ENCODE peak calls at places on chromosome 20, in ten cellular contexts. A is HCT116, I is progenitor cell of endocrine pancreas, F is heart left ventricle, K is kidney epithelial cell, B is stomach, G is endothelial cell, Y is lower lobe of right lung, E is PC-3, T is OCI-LY7. U is an unnamed sample.

GRCh38 chr20:41408986-41409385 is 42.4 kb upstream of the EMILIN3 start:
- DNase-seq in A (no peak), I (no peak), F (peak), K (no peak), B (no peak), G (no peak), Y (no peak), E (no peak), T (no peak), U (no peak)

GRCh38 chr20:51116765-51117686 is 94.1 kb upstream of the KCNG1 start:
- DNase-seq in A (no peak), I (no peak), F (no peak), K (no peak), B (no peak), G (no peak), Y (no peak), E (peak), T (no peak), U (no peak)

GRCh38 chr20:46040902-46041535 is 12.0 kb downstream of the SLC12A5 start:
- DNase-seq in A (no peak), I (peak), F (no peak), K (no peak), B (peak), G (peak), Y (no peak), E (peak), T (peak), U (peak)

GRCh38 chr20:49916146-49917002 is 1.0 kb upstream of the SPATA2 start:
- DNase-seq in A (no peak), I (no peak), F (no peak), K (peak), B (peak), G (no peak), Y (no peak), E (peak), T (peak), U (no peak)

GRCh38 chr20:57479196-57479595 is 45.7 kb downstream of the CTCFL start:
- DNase-seq in A (no peak), I (no peak), F (no peak), K (no peak), B (no peak), G (no peak), Y (no peak), E (no peak), T (no peak), U (no peak)

GRCh38 chr20:46123482-46124245 is 5.5 kb downstream of the CD40 start:
- DNase-seq in A (no peak), I (no peak), F (no peak), K (no peak), B (no peak), G (no peak), Y (no peak), E (no peak), T (no peak), U (no peak)

GRCh38 chr20:39865446-39865845 is 823.6 kb downstream of the MAFB start:
- DNase-seq in A (no peak), I (no peak), F (no peak), K (no peak), B (no peak), G (no peak), Y (no peak), E (no peak), T (no peak), U (no peak)

GRCh38 chr20:2005831-2006426 is 12.1 kb upstream of the PDYN start:
- DNase-seq in A (peak), I (peak), F (peak), K (peak), B (peak), G (peak), Y (peak), E (peak), T (peak), U (peak)

GRCh38 chr20:15122613-15123012 is 785.2 kb upstream of the FLRT3 start:
- DNase-seq in A (no peak), I (no peak), F (no peak), K (no peak), B (no peak), G (no peak), Y (no peak), E (no peak), T (no peak), U (no peak)

GRCh38 chr20:33262658-33263065 is 20.4 kb upstream of the BPIFB1 start:
- DNase-seq in A (peak), I (peak), F (no peak), K (peak), B (peak), G (peak), Y (no peak), E (peak), T (peak), U (peak)

GRCh38 chr20:22744341-22745193 is 160.2 kb upstream of the FOXA2 start:
- DNase-seq in A (no peak), I (no peak), F (no peak), K (no peak), B (no peak), G (no peak), Y (no peak), E (peak), T (no peak), U (no peak)

GRCh38 chr20:46647469-46647868 is 3.8 kb downstream of the SLC13A3 start:
- DNase-seq in A (no peak), I (no peak), F (no peak), K (no peak), B (no peak), G (no peak), Y (no peak), E (no peak), T (no peak), U (no peak)

GRCh38 chr20:44891826-44892225 is 6.3 kb downstream of the YWHAB start:
- DNase-seq in A (no peak), I (no peak), F (no peak), K (no peak), B (no peak), G (no peak), Y (no peak), E (no peak), T (no peak), U (no peak)

GRCh38 chr20:32660661-32661060 is 13.1 kb downstream of the C20orf203 start:
- DNase-seq in A (no peak), I (no peak), F (no peak), K (no peak), B (no peak), G (no peak), Y (no peak), E (no peak), T (no peak), U (no peak)

GRCh38 chr20:57653910-57654309 is 33.7 kb upstream of the ZBP1 start:
- DNase-seq in A (no peak), I (no peak), F (peak), K (no peak), B (no peak), G (peak), Y (peak), E (peak), T (no peak), U (no peak)

GRCh38 chr20:61252601-61253263 is 671 bp downstream of the CDH4 start:
- DNase-seq in A (no peak), I (no peak), F (no peak), K (no peak), B (no peak), G (peak), Y (no peak), E (no peak), T (no peak), U (peak)

GRCh38 chr20:36847710-36848040 is 28.3 kb upstream of the TLDC2 start:
- DNase-seq in A (no peak), I (no peak), F (no peak), K (no peak), B (no peak), G (no peak), Y (no peak), E (no peak), T (no peak), U (no peak)

GRCh38 chr20:53785320-53785719 is 191.7 kb upstream of the ZNF217 start:
- DNase-seq in A (no peak), I (no peak), F (no peak), K (no peak), B (no peak), G (no peak), Y (no peak), E (peak), T (no peak), U (no peak)
- TF ChIP-seq CTCF in A (no peak), I (no peak), F (no peak), K (no peak), B (no peak), G (no peak), Y (no peak), E (no peak), T (no peak), U (no peak)

DNA sequence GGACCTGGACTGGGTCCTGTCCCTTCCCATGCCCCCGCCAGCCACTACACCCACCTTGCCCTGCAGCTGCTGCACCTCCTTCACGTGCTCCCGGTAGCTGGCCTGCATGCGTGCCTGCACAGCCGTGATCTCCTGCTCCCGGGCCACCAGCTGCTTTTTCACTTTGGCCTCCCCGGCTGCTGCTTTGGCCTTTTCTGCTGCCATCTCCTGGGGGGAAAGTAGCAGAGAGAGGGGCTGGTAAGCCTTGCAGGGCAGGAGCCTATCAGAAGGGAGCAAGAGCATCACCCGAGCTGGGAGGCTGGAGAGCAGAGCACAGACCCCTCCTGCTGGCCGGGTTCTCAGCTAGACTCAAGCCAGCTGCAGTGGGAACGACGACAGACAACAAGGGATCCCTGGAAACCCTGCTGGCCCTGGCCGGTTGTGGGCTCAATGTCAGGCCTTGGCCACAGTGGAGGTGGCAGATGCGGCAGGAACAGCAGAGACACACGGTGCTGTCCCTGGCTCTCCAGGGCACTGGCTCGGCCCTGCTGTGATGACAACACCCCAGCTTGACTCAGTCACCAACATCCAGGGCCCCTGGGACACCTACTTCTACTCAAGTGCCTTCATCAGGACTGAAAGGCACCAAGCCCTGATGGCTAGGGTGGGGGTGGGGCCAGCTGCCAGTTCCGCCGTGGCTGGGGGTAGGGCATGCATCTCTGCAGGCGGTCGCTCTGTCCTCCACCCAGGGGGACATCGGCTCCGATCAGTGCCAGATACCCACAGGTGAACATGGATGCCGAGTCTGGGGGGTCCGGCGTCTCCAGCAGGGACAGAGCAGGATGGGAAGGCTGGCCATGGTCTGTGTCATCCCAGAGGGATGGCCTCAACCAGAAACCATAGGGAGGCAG is 45.3 kb downstream of the RRBP1 start:
- DNase-seq in A (no peak), I (no peak), F (peak), K (no peak), B (no peak), G (no peak), Y (no peak), E (no peak), T (no peak), U (peak)
- TF ChIP-seq CTCF in A (no peak), I (no peak), F (peak), K (no peak), B (no peak), G (no peak), Y (no peak), E (no peak), T (no peak), U (no peak)

DNA sequence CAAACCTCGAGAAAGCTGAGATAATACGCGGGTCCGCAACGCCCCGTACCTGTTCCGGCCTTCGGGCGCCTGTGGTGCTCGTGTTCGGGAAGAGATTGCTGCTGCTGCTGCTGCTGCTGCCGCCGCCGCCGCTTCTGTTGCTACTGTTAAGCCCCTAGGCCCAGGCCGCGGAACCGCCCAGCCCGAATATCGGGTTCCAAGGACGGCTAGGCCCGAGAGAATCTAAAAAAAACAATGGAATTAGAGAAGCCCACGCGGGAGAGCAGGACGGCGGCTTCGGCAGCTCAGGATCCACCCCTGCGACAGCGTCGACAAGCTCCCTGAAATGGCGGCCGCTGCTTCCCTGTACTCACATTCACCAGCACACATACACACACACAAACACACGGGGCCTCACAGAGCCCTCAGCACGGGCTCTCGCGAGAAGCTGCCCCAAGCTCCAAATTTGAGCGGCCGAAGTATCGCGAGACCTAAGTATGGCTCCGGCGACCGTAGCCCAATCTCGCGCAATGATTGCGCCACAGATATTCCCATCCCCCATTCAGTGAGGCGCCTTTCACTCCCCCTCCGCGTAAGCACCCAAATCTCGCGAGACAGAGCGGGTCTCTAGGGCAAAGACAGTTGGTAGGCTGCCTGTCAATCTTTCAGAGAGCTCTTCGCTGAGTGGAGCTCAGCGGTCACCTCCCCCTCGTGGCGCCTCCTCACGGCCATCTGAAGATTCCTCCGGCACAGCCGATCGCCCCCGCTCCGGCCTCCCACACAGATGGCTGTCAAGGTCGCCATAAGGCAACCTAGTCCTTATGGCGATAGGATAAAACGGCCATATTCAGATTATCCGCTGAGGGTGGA is at the start of gene RBM39:
- DNase-seq in A (peak), I (peak), F (peak), K (peak), B (peak), G (peak), Y (peak), E (peak), T (peak), U (peak)
- TF ChIP-seq CTCF in A (no peak), I (peak), F (peak), K (peak), B (no peak), G (no peak), Y (peak), E (peak), T (peak), U (peak)

DNA sequence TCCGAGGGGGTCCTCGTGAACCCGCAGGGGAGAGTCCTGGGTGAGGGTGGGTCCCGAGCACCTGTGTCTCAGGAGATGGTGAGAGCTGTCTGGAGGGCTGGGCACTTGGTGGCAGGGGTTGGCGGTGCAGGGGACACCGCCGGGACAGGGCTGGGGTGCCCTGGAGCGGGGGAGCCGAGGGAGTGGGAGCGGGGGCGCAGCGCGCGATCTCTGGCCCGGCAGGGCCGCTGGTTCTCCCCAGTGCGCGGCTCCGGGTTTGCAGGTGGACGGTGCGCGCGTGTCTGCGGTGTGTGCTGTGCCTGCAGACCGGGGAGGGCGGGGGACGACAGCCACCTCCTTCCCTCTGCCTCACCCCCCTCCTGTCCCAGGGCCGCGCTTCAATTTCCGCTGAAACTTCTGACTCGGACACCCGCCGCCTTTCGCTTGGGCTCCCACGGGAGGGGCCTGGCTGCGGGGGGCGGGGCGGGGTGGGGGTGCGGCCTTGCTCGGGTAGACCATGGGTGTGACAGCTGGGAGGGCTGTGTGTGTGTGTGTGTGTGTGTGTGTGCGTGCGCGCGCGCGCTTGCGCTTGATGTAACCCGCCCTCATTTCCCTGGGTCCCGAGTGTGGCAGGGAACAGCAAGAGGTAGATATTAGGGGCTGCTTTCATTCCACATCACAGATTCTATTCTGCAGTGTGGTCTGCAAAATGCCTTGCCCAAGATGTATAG is 1.2 kb downstream of the TRIB3 start:
- DNase-seq in A (peak), I (no peak), F (peak), K (no peak), B (peak), G (peak), Y (peak), E (peak), T (peak), U (peak)
- TF ChIP-seq CTCF in A (no peak), I (no peak), F (no peak), K (no peak), B (no peak), G (no peak), Y (no peak), E (no peak), T (no peak), U (no peak)

GRCh38 chr20:42873259-42873658 is 316.4 kb downstream of the PTPRT start:
- DNase-seq in A (no peak), I (no peak), F (no peak), K (no peak), B (no peak), G (no peak), Y (no peak), E (no peak), T (no peak), U (no peak)
- TF ChIP-seq CTCF in A (no peak), I (no peak), F (no peak), K (no peak), B (no peak), G (no peak), Y (no peak), E (no peak), T (no peak), U (no peak)

U was measured in neural crest cell.